ENCODE peak calls at places on chromosomes 4 and X, in five cellular contexts. I is SIG-M5; M is activated CD8-positive, alpha-beta memory T cell treated with anti-CD3 and anti-CD28 coated beads for 48 hours; Q is left kidney; E is NCI-H1092. Y is an unnamed sample.
A peak's percentile ranks its signal among the peaks of the same experiment; 100 is the strongest.

GRCh38 chr4:79872738-79873137 is 200.3 kb downstream of the ANTXR2 start:
- DNase-seq in E (no peak), Q (no peak), I (no peak), M (no peak), Y (no peak)

GRCh38 chr4:76723916-76724315 is 174.0 kb downstream of the SOWAHB start:
- DNase-seq in I (no peak), M (no peak), E (no peak), Q (peak; percentile 68), Y (no peak)

GRCh38 chrX:154015581-154016264 is 4.0 kb downstream of the IRAK1 start:
- DNase-seq in Q (no peak), M (no peak), E (no peak), I (no peak), Y (no peak)

GRCh38 chrX:108270280-108270679 is 167.9 kb downstream of the COL4A6 start:
- DNase-seq in E (no peak), I (no peak), M (no peak), Q (peak; percentile 9), Y (no peak)

GRCh38 chrX:139973290-139973689 is 8.0 kb upstream of the CXorf66 start:
- DNase-seq in Q (no peak), I (no peak), E (no peak), M (no peak), Y (no peak)

GRCh38 chrX:82734140-82734539 is 774.0 kb upstream of the POU3F4 start:
- DNase-seq in I (no peak), M (no peak), E (no peak), Q (no peak), Y (no peak)

GRCh38 chrX:125622899-125623298 is 303.2 kb downstream of the TEX13C start:
- DNase-seq in Q (no peak), E (no peak), M (no peak), I (no peak), Y (no peak)

GRCh38 chr4:169238445-169238844 is 32.3 kb downstream of the SH3RF1 start:
- DNase-seq in M (no peak), Q (no peak), I (no peak), E (no peak), Y (no peak)

GRCh38 chr4:100294356-100294755 is 104.1 kb upstream of the DDIT4L start:
- DNase-seq in E (no peak), I (no peak), Q (no peak), M (no peak), Y (no peak)

GRCh38 chr4:108433832-108434231 is 186.5 kb upstream of the RPL34 start:
- DNase-seq in M (no peak), E (no peak), I (no peak), Q (no peak), Y (no peak)

GRCh38 chrX:107673933-107674479 is 45.7 kb downstream of the PRPS1 start:
- DNase-seq in E (no peak), Q (peak; percentile 51), M (peak; percentile 87), I (peak; percentile 71), Y (peak; percentile 62)

GRCh38 chr4:106329027-106329618 is 12.8 kb downstream of the AIMP1 start:
- DNase-seq in E (no peak), M (no peak), I (no peak), Q (peak; percentile 39), Y (peak; percentile 40)

GRCh38 chrX:27767387-27767786 is 40.4 kb upstream of the MAGEB10 start:
- DNase-seq in M (no peak), E (no peak), I (no peak), Q (no peak), Y (no peak)

GRCh38 chrX:119989905-119990408 is 46.4 kb upstream of the NKAP start:
- DNase-seq in I (no peak), Q (peak; percentile 7), E (no peak), M (no peak), Y (no peak)

GRCh38 chrX:49186125-49187027 is at the start of gene PRICKLE3:
- DNase-seq in M (peak; percentile 56), Q (peak; percentile 79), I (no peak), E (peak; percentile 42), Y (peak; percentile 73)

GRCh38 chr4:7805533-7806079 is 134.1 kb downstream of the AFAP1 start:
- DNase-seq in E (peak; percentile 26), M (no peak), I (no peak), Q (peak; percentile 85), Y (no peak)